ENCODE peak calls at places on chromosomes 1 and 21, in seven cellular contexts. One of them, this sample, is unnamed. For H3K27me3, the result is how much of the 10 kb centered on the place peaks cover.

GRCh38 chr1:238485062-238485905 is 594.6 kb upstream of the ZP4 start:
- DNase-seq in GM23338: peak
- DNase-seq in CD8-positive, alpha-beta T cell: no peak
- DNase-seq in left lung: no peak
- DNase-seq in effector memory CD4-positive, alpha-beta T cell: no peak
- DNase-seq in endothelial cell of umbilical vein: no peak
- DNase-seq in dorsolateral prefrontal cortex: no peak
- DNase-seq in this sample: no peak

GRCh38 chr1:95035536-95035935 is 37.2 kb downstream of the ALG14 start:
- DNase-seq in GM23338: no peak
- DNase-seq in CD8-positive, alpha-beta T cell: no peak
- DNase-seq in left lung: no peak
- DNase-seq in effector memory CD4-positive, alpha-beta T cell: no peak
- DNase-seq in endothelial cell of umbilical vein: no peak
- DNase-seq in dorsolateral prefrontal cortex: no peak
- DNase-seq in this sample: no peak

GRCh38 chr1:178126790-178127189 is 32.9 kb downstream of the RASAL2 start:
- DNase-seq in GM23338: no peak
- DNase-seq in CD8-positive, alpha-beta T cell: no peak
- DNase-seq in left lung: no peak
- DNase-seq in effector memory CD4-positive, alpha-beta T cell: no peak
- DNase-seq in endothelial cell of umbilical vein: peak
- DNase-seq in dorsolateral prefrontal cortex: no peak
- DNase-seq in this sample: no peak

GRCh38 chr1:47491341-47491753 is 53.5 kb downstream of the FOXD2 start:
- DNase-seq in GM23338: peak
- DNase-seq in CD8-positive, alpha-beta T cell: no peak
- DNase-seq in left lung: no peak
- DNase-seq in effector memory CD4-positive, alpha-beta T cell: no peak
- DNase-seq in endothelial cell of umbilical vein: no peak
- DNase-seq in dorsolateral prefrontal cortex: no peak
- DNase-seq in this sample: peak

GRCh38 chr1:27416387-27417111 is 24.1 kb downstream of the GPR3 start:
- DNase-seq in GM23338: peak
- DNase-seq in CD8-positive, alpha-beta T cell: peak
- DNase-seq in left lung: no peak
- DNase-seq in effector memory CD4-positive, alpha-beta T cell: no peak
- DNase-seq in endothelial cell of umbilical vein: peak
- DNase-seq in dorsolateral prefrontal cortex: no peak
- DNase-seq in this sample: peak

GRCh38 chr1:59703918-59704378 is 110.8 kb upstream of the HOOK1 start:
- DNase-seq in GM23338: no peak
- DNase-seq in CD8-positive, alpha-beta T cell: no peak
- DNase-seq in left lung: no peak
- DNase-seq in effector memory CD4-positive, alpha-beta T cell: no peak
- DNase-seq in endothelial cell of umbilical vein: no peak
- DNase-seq in dorsolateral prefrontal cortex: no peak
- DNase-seq in this sample: no peak

GRCh38 chr1:202291961-202292712 is 49.6 kb downstream of the UBE2T start:
- DNase-seq in GM23338: no peak
- DNase-seq in CD8-positive, alpha-beta T cell: no peak
- DNase-seq in left lung: no peak
- DNase-seq in effector memory CD4-positive, alpha-beta T cell: no peak
- DNase-seq in endothelial cell of umbilical vein: peak
- DNase-seq in dorsolateral prefrontal cortex: no peak
- DNase-seq in this sample: peak

GRCh38 chr1:210828996-210829596 is 304.9 kb downstream of the KCNH1 start:
- DNase-seq in GM23338: no peak
- DNase-seq in CD8-positive, alpha-beta T cell: no peak
- DNase-seq in left lung: no peak
- DNase-seq in effector memory CD4-positive, alpha-beta T cell: no peak
- DNase-seq in endothelial cell of umbilical vein: no peak
- DNase-seq in dorsolateral prefrontal cortex: no peak
- DNase-seq in this sample: no peak

GRCh38 chr21:32186843-32187242 is 92.0 kb downstream of the MIS18A start:
- DNase-seq in GM23338: no peak
- DNase-seq in CD8-positive, alpha-beta T cell: no peak
- DNase-seq in left lung: no peak
- DNase-seq in effector memory CD4-positive, alpha-beta T cell: no peak
- DNase-seq in endothelial cell of umbilical vein: no peak
- DNase-seq in dorsolateral prefrontal cortex: no peak
- DNase-seq in this sample: peak
- H3K27me3 ChIP-seq in GM23338: under half
- H3K27me3 ChIP-seq in CD8-positive, alpha-beta T cell: under half
- H3K27me3 ChIP-seq in left lung: under half
- H3K27me3 ChIP-seq in effector memory CD4-positive, alpha-beta T cell: under half
- H3K27me3 ChIP-seq in endothelial cell of umbilical vein: under half
- H3K27me3 ChIP-seq in dorsolateral prefrontal cortex: under half
- H3K27me3 ChIP-seq in this sample: under half

GRCh38 chr1:212608209-212608955 is at the start of gene ATF3:
- DNase-seq in GM23338: peak
- DNase-seq in CD8-positive, alpha-beta T cell: peak
- DNase-seq in left lung: peak
- DNase-seq in effector memory CD4-positive, alpha-beta T cell: peak
- DNase-seq in endothelial cell of umbilical vein: peak
- DNase-seq in dorsolateral prefrontal cortex: peak
- DNase-seq in this sample: peak

GRCh38 chr1:212607924-212608208 is 695 bp upstream of the ATF3 start:
- DNase-seq in GM23338: no peak
- DNase-seq in CD8-positive, alpha-beta T cell: no peak
- DNase-seq in left lung: no peak
- DNase-seq in effector memory CD4-positive, alpha-beta T cell: no peak
- DNase-seq in endothelial cell of umbilical vein: no peak
- DNase-seq in dorsolateral prefrontal cortex: no peak
- DNase-seq in this sample: peak

GRCh38 chr1:212606042-212606733 is 2.4 kb upstream of the ATF3 start:
- DNase-seq in GM23338: no peak
- DNase-seq in CD8-positive, alpha-beta T cell: no peak
- DNase-seq in left lung: no peak
- DNase-seq in effector memory CD4-positive, alpha-beta T cell: no peak
- DNase-seq in endothelial cell of umbilical vein: peak
- DNase-seq in dorsolateral prefrontal cortex: no peak
- DNase-seq in this sample: no peak

GRCh38 chr1:212606734-212607205 is 1.8 kb upstream of the ATF3 start:
- DNase-seq in GM23338: peak
- DNase-seq in CD8-positive, alpha-beta T cell: peak
- DNase-seq in left lung: peak
- DNase-seq in effector memory CD4-positive, alpha-beta T cell: peak
- DNase-seq in endothelial cell of umbilical vein: no peak
- DNase-seq in dorsolateral prefrontal cortex: no peak
- DNase-seq in this sample: peak

GRCh38 chr1:212607206-212607923 is 1.2 kb upstream of the ATF3 start:
- DNase-seq in GM23338: peak
- DNase-seq in CD8-positive, alpha-beta T cell: no peak
- DNase-seq in left lung: no peak
- DNase-seq in effector memory CD4-positive, alpha-beta T cell: no peak
- DNase-seq in endothelial cell of umbilical vein: peak
- DNase-seq in dorsolateral prefrontal cortex: no peak
- DNase-seq in this sample: no peak
- H3K27me3 ChIP-seq in GM23338: half or more
- H3K27me3 ChIP-seq in CD8-positive, alpha-beta T cell: half or more
- H3K27me3 ChIP-seq in left lung: under half
- H3K27me3 ChIP-seq in effector memory CD4-positive, alpha-beta T cell: under half
- H3K27me3 ChIP-seq in endothelial cell of umbilical vein: half or more
- H3K27me3 ChIP-seq in dorsolateral prefrontal cortex: under half
- H3K27me3 ChIP-seq in this sample: under half

GRCh38 chr21:36564647-36565046 is 84.7 kb upstream of the CLDN14 start:
- DNase-seq in GM23338: no peak
- DNase-seq in CD8-positive, alpha-beta T cell: no peak
- DNase-seq in left lung: no peak
- DNase-seq in effector memory CD4-positive, alpha-beta T cell: no peak
- DNase-seq in endothelial cell of umbilical vein: no peak
- DNase-seq in dorsolateral prefrontal cortex: no peak
- DNase-seq in this sample: no peak

GRCh38 chr21:36569511-36569910 is 89.6 kb upstream of the CLDN14 start:
- DNase-seq in GM23338: no peak
- DNase-seq in CD8-positive, alpha-beta T cell: no peak
- DNase-seq in left lung: no peak
- DNase-seq in effector memory CD4-positive, alpha-beta T cell: no peak
- DNase-seq in endothelial cell of umbilical vein: no peak
- DNase-seq in dorsolateral prefrontal cortex: no peak
- DNase-seq in this sample: no peak

GRCh38 chr21:36567216-36567917 is 87.4 kb upstream of the CLDN14 start:
- DNase-seq in GM23338: no peak
- DNase-seq in CD8-positive, alpha-beta T cell: no peak
- DNase-seq in left lung: no peak
- DNase-seq in effector memory CD4-positive, alpha-beta T cell: no peak
- DNase-seq in endothelial cell of umbilical vein: no peak
- DNase-seq in dorsolateral prefrontal cortex: no peak
- DNase-seq in this sample: no peak

GRCh38 chr21:36565616-36566015 is 85.7 kb upstream of the CLDN14 start:
- DNase-seq in GM23338: no peak
- DNase-seq in CD8-positive, alpha-beta T cell: no peak
- DNase-seq in left lung: no peak
- DNase-seq in effector memory CD4-positive, alpha-beta T cell: no peak
- DNase-seq in endothelial cell of umbilical vein: no peak
- DNase-seq in dorsolateral prefrontal cortex: no peak
- DNase-seq in this sample: no peak

DNA sequence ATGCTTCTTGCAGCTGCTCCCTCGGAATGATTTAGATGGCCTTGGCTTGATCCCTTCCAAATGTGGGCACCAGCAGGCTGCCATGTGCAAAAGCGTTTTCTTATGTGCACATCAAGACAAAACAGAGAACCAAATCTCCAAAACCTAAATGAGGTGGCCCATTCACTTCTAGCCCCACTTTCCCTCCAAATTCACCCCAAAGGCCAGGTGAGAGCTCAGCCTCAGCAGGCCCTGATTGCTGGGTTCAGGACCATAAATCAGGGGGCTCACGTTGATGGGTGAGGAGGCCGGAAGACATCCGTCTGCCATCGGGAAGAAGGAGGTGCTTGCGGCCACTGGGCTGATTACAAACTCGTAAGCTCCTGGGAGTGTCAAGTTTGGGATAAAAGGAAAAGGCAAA is 86.7 kb upstream of the CLDN14 start:
- DNase-seq in GM23338: no peak
- DNase-seq in CD8-positive, alpha-beta T cell: no peak
- DNase-seq in left lung: no peak
- DNase-seq in effector memory CD4-positive, alpha-beta T cell: no peak
- DNase-seq in endothelial cell of umbilical vein: no peak
- DNase-seq in dorsolateral prefrontal cortex: no peak
- DNase-seq in this sample: no peak
- H3K27me3 ChIP-seq in GM23338: under half
- H3K27me3 ChIP-seq in CD8-positive, alpha-beta T cell: under half
- H3K27me3 ChIP-seq in left lung: under half
- H3K27me3 ChIP-seq in effector memory CD4-positive, alpha-beta T cell: under half
- H3K27me3 ChIP-seq in endothelial cell of umbilical vein: under half
- H3K27me3 ChIP-seq in dorsolateral prefrontal cortex: under half
- H3K27me3 ChIP-seq in this sample: under half

GRCh38 chr1:64675718-64676345 is 69.0 kb upstream of the RAVER2 start:
- DNase-seq in GM23338: peak
- DNase-seq in CD8-positive, alpha-beta T cell: no peak
- DNase-seq in left lung: no peak
- DNase-seq in effector memory CD4-positive, alpha-beta T cell: no peak
- DNase-seq in endothelial cell of umbilical vein: peak
- DNase-seq in dorsolateral prefrontal cortex: no peak
- DNase-seq in this sample: no peak
- H3K27me3 ChIP-seq in GM23338: under half
- H3K27me3 ChIP-seq in CD8-positive, alpha-beta T cell: under half
- H3K27me3 ChIP-seq in left lung: under half
- H3K27me3 ChIP-seq in effector memory CD4-positive, alpha-beta T cell: under half
- H3K27me3 ChIP-seq in endothelial cell of umbilical vein: under half
- H3K27me3 ChIP-seq in dorsolateral prefrontal cortex: under half
- H3K27me3 ChIP-seq in this sample: under half

GRCh38 chr1:213983589-213984386 is 4.0 kb upstream of the PROX1 start:
- DNase-seq in GM23338: peak
- DNase-seq in CD8-positive, alpha-beta T cell: no peak
- DNase-seq in left lung: no peak
- DNase-seq in effector memory CD4-positive, alpha-beta T cell: no peak
- DNase-seq in endothelial cell of umbilical vein: no peak
- DNase-seq in dorsolateral prefrontal cortex: no peak
- DNase-seq in this sample: peak

GRCh38 chr1:213980906-213981305 is 6.9 kb upstream of the PROX1 start:
- DNase-seq in GM23338: peak
- DNase-seq in CD8-positive, alpha-beta T cell: no peak
- DNase-seq in left lung: no peak
- DNase-seq in effector memory CD4-positive, alpha-beta T cell: no peak
- DNase-seq in endothelial cell of umbilical vein: no peak
- DNase-seq in dorsolateral prefrontal cortex: no peak
- DNase-seq in this sample: no peak

GRCh38 chr1:213984387-213985180 is 3.2 kb upstream of the PROX1 start:
- DNase-seq in GM23338: peak
- DNase-seq in CD8-positive, alpha-beta T cell: no peak
- DNase-seq in left lung: no peak
- DNase-seq in effector memory CD4-positive, alpha-beta T cell: no peak
- DNase-seq in endothelial cell of umbilical vein: no peak
- DNase-seq in dorsolateral prefrontal cortex: no peak
- DNase-seq in this sample: no peak

GRCh38 chr1:213982515-213982813 is 5.3 kb upstream of the PROX1 start:
- DNase-seq in GM23338: no peak
- DNase-seq in CD8-positive, alpha-beta T cell: no peak
- DNase-seq in left lung: no peak
- DNase-seq in effector memory CD4-positive, alpha-beta T cell: no peak
- DNase-seq in endothelial cell of umbilical vein: no peak
- DNase-seq in dorsolateral prefrontal cortex: no peak
- DNase-seq in this sample: no peak

DNA sequence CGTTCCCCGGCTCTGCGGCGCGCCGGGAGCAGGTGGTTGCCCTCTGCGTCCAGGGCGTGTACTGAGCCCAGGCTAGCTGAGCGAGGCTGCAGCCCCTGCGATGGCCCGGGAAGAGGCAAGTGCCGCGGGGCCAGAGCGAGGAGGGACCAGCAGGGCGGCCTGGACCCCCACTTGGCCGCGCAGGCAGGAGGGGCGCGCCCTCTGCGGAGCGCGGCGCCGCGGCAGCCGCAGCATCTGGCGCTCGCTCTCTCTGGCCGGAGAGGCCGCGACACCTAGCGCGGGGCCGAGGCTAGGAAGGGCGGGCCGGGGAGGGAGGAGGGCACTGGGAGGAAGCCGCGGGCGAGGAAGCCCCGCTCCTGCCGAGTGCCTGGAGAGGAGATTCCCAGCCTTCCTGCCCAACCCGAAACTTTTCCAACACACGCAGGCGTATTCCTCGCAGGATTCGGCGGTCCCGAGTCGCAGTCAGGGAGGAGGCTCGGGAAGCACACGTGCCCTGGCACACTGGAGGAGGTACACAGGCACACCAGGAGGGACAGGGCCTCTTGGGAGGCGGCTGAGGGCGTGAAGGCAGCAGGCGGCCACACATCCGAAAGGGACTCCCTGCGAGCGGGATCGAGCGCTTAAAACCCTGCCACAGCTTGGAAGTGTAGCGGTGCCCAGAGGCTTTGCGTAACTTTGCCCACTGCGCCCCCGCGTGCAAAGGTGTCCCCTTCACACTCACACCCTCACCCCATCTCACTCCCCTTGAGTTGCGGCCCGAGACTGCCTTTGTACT is 4.8 kb upstream of the PROX1 start:
- DNase-seq in GM23338: peak
- DNase-seq in CD8-positive, alpha-beta T cell: no peak
- DNase-seq in left lung: no peak
- DNase-seq in effector memory CD4-positive, alpha-beta T cell: no peak
- DNase-seq in endothelial cell of umbilical vein: peak
- DNase-seq in dorsolateral prefrontal cortex: peak
- DNase-seq in this sample: peak
- H3K27me3 ChIP-seq in GM23338: half or more
- H3K27me3 ChIP-seq in CD8-positive, alpha-beta T cell: under half
- H3K27me3 ChIP-seq in left lung: half or more
- H3K27me3 ChIP-seq in effector memory CD4-positive, alpha-beta T cell: half or more
- H3K27me3 ChIP-seq in endothelial cell of umbilical vein: under half
- H3K27me3 ChIP-seq in dorsolateral prefrontal cortex: half or more
- H3K27me3 ChIP-seq in this sample: half or more